ENCODE peak calls at places on chromosome 2, in seven cellular contexts. One of them, this sample, is unnamed.

GRCh38 chr2:188629890-188630483 is 338.3 kb downstream of the GULP1 start:
- DNase-seq in HFF-Myc: peak; percentile 62
- DNase-seq in dorsolateral prefrontal cortex: no peak
- DNase-seq in WTC11: no peak
- DNase-seq in lung: no peak
- DNase-seq in AG04449: no peak
- DNase-seq in heart left ventricle: no peak
- DNase-seq in this sample: no peak

GRCh38 chr2:105373344-105373781 is 25.5 kb downstream of the FHL2 start:
- DNase-seq in dorsolateral prefrontal cortex: no peak
- DNase-seq in WTC11: no peak
- DNase-seq in AG04449: no peak
- DNase-seq in lung: no peak
- DNase-seq in HFF-Myc: no peak
- DNase-seq in heart left ventricle: peak; percentile 70
- DNase-seq in this sample: no peak

GRCh38 chr2:152694161-152694661 is 23.1 kb downstream of the PRPF40A start:
- DNase-seq in lung: no peak
- DNase-seq in AG04449: no peak
- DNase-seq in HFF-Myc: no peak
- DNase-seq in dorsolateral prefrontal cortex: no peak
- DNase-seq in heart left ventricle: no peak
- DNase-seq in WTC11: no peak
- DNase-seq in this sample: no peak

GRCh38 chr2:170714156-170715061 is 728 bp upstream of the SP5 start:
- DNase-seq in WTC11: peak; percentile 31
- DNase-seq in lung: peak; percentile 59
- DNase-seq in AG04449: no peak
- DNase-seq in dorsolateral prefrontal cortex: no peak
- DNase-seq in heart left ventricle: peak; percentile 24
- DNase-seq in HFF-Myc: no peak
- DNase-seq in this sample: peak; percentile 30

GRCh38 chr2:175030380-175031271 is 25.4 kb upstream of the CHN1 start:
- DNase-seq in AG04449: peak; percentile 3
- DNase-seq in WTC11: peak; percentile 61
- DNase-seq in HFF-Myc: peak; percentile 24
- DNase-seq in heart left ventricle: peak; percentile 34
- DNase-seq in lung: no peak
- DNase-seq in dorsolateral prefrontal cortex: peak; percentile 45
- DNase-seq in this sample: peak; percentile 28

GRCh38 chr2:239376351-239376750 is 24.5 kb downstream of the HDAC4 start:
- DNase-seq in WTC11: no peak
- DNase-seq in dorsolateral prefrontal cortex: peak; percentile 24
- DNase-seq in AG04449: no peak
- DNase-seq in lung: no peak
- DNase-seq in HFF-Myc: no peak
- DNase-seq in heart left ventricle: no peak
- DNase-seq in this sample: peak; percentile 10

GRCh38 chr2:181891966-181892794 is 650 bp downstream of the ITPRID2 start:
- DNase-seq in dorsolateral prefrontal cortex: peak; percentile 59
- DNase-seq in HFF-Myc: no peak
- DNase-seq in WTC11: peak; percentile 56
- DNase-seq in heart left ventricle: peak; percentile 70
- DNase-seq in AG04449: no peak
- DNase-seq in lung: peak; percentile 77
- DNase-seq in this sample: peak; percentile 70

GRCh38 chr2:241441492-241441891 is 66.9 kb downstream of the STK25 start:
- DNase-seq in lung: no peak
- DNase-seq in WTC11: no peak
- DNase-seq in AG04449: no peak
- DNase-seq in HFF-Myc: no peak
- DNase-seq in dorsolateral prefrontal cortex: no peak
- DNase-seq in heart left ventricle: no peak
- DNase-seq in this sample: no peak

GRCh38 chr2:169734172-169734847 is 678 bp downstream of the KLHL23 start:
- DNase-seq in lung: no peak
- DNase-seq in WTC11: peak; percentile 55
- DNase-seq in AG04449: no peak
- DNase-seq in dorsolateral prefrontal cortex: no peak
- DNase-seq in HFF-Myc: no peak
- DNase-seq in heart left ventricle: no peak
- DNase-seq in this sample: peak; percentile 70

GRCh38 chr2:138155304-138155703 is 191.0 kb downstream of the HNMT start:
- DNase-seq in heart left ventricle: no peak
- DNase-seq in AG04449: no peak
- DNase-seq in lung: no peak
- DNase-seq in HFF-Myc: no peak
- DNase-seq in dorsolateral prefrontal cortex: no peak
- DNase-seq in WTC11: no peak
- DNase-seq in this sample: no peak

GRCh38 chr2:7057865-7058400 is 140.7 kb downstream of the RNF144A start:
- DNase-seq in AG04449: no peak
- DNase-seq in dorsolateral prefrontal cortex: no peak
- DNase-seq in lung: no peak
- DNase-seq in WTC11: no peak
- DNase-seq in heart left ventricle: no peak
- DNase-seq in HFF-Myc: no peak
- DNase-seq in this sample: no peak

GRCh38 chr2:171852489-171852888 is 41.6 kb downstream of the SLC25A12 start:
- DNase-seq in lung: no peak
- DNase-seq in AG04449: no peak
- DNase-seq in WTC11: no peak
- DNase-seq in dorsolateral prefrontal cortex: no peak
- DNase-seq in heart left ventricle: no peak
- DNase-seq in HFF-Myc: peak; percentile 26
- DNase-seq in this sample: no peak

GRCh38 chr2:215498411-215498810 is 62.5 kb upstream of the FN1 start:
- DNase-seq in heart left ventricle: no peak
- DNase-seq in HFF-Myc: no peak
- DNase-seq in AG04449: no peak
- DNase-seq in dorsolateral prefrontal cortex: peak; percentile 72
- DNase-seq in lung: no peak
- DNase-seq in WTC11: no peak
- DNase-seq in this sample: no peak

GRCh38 chr2:241808701-241809382 is at the start of gene NEU4:
- DNase-seq in AG04449: no peak
- DNase-seq in dorsolateral prefrontal cortex: peak; percentile 34
- DNase-seq in heart left ventricle: no peak
- DNase-seq in lung: no peak
- DNase-seq in WTC11: no peak
- DNase-seq in HFF-Myc: no peak
- DNase-seq in this sample: no peak

DNA sequence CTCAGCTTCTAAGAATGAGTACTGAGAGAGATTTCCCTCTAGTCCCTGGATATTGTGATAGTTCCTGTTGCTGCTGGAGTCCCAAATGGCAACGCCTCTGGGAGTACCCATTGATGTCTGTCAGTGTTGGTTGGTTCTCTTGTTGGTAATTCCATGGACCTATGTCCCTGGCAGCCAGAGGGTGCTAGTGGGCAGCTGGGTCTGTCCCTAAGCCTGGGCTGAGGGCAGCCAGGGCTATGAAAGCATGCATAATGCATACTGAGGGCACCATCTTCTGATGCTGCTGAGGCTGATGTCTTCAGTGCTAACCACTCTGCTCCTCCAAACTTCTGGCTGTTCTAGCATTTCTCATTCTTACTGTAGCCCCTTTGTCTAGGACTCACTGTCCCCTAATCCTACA is 35.9 kb downstream of the NABP1 start:
- DNase-seq in AG04449: no peak
- DNase-seq in lung: no peak
- DNase-seq in HFF-Myc: no peak
- DNase-seq in WTC11: peak; percentile 34
- DNase-seq in dorsolateral prefrontal cortex: no peak
- DNase-seq in heart left ventricle: no peak
- DNase-seq in this sample: no peak
- TF ChIP-seq CTCF in AG04449: no peak
- TF ChIP-seq CTCF in lung: no peak
- TF ChIP-seq CTCF in HFF-Myc: no peak
- TF ChIP-seq CTCF in WTC11: no peak
- TF ChIP-seq CTCF in dorsolateral prefrontal cortex: no peak
- TF ChIP-seq CTCF in heart left ventricle: no peak
- TF ChIP-seq CTCF in this sample: no peak

GRCh38 chr2:84652430-84652829 is 136.1 kb downstream of the DNAH6 start:
- DNase-seq in dorsolateral prefrontal cortex: no peak
- DNase-seq in WTC11: no peak
- DNase-seq in AG04449: no peak
- DNase-seq in heart left ventricle: no peak
- DNase-seq in HFF-Myc: no peak
- DNase-seq in lung: no peak
- DNase-seq in this sample: no peak

GRCh38 chr2:84654414-84654813 is 138.1 kb downstream of the DNAH6 start:
- DNase-seq in heart left ventricle: no peak
- DNase-seq in HFF-Myc: no peak
- DNase-seq in dorsolateral prefrontal cortex: no peak
- DNase-seq in lung: no peak
- DNase-seq in WTC11: no peak
- DNase-seq in AG04449: no peak
- DNase-seq in this sample: no peak

GRCh38 chr2:84649058-84649457 is 132.8 kb downstream of the DNAH6 start:
- DNase-seq in heart left ventricle: no peak
- DNase-seq in dorsolateral prefrontal cortex: no peak
- DNase-seq in AG04449: no peak
- DNase-seq in HFF-Myc: no peak
- DNase-seq in WTC11: no peak
- DNase-seq in lung: no peak
- DNase-seq in this sample: no peak

GRCh38 chr2:84649487-84650142 is 133.3 kb downstream of the DNAH6 start:
- DNase-seq in HFF-Myc: no peak
- DNase-seq in heart left ventricle: no peak
- DNase-seq in AG04449: no peak
- DNase-seq in WTC11: no peak
- DNase-seq in lung: no peak
- DNase-seq in dorsolateral prefrontal cortex: no peak
- DNase-seq in this sample: no peak

DNA sequence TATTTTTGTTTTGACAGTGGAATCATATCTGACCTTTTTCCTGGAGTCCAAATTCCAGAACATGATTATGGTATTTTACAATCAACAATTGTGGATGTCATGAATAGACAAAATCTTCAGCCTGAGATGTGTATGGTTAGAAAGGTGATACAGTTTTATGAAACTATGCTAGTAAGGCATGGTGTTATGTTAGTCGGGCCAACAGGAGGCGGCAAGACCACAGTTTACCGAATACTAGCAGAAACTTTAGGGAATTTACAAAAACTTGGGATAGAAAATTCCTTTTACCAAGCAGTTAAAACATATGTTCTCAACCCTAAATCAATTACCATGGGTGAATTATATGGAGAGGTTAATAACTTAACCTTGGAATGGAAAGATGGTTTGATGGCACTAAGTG is 137.0 kb downstream of the DNAH6 start:
- DNase-seq in HFF-Myc: no peak
- DNase-seq in heart left ventricle: no peak
- DNase-seq in dorsolateral prefrontal cortex: no peak
- DNase-seq in WTC11: no peak
- DNase-seq in AG04449: no peak
- DNase-seq in lung: no peak
- DNase-seq in this sample: no peak
- TF ChIP-seq CTCF in HFF-Myc: peak; percentile 9
- TF ChIP-seq CTCF in heart left ventricle: no peak
- TF ChIP-seq CTCF in dorsolateral prefrontal cortex: no peak
- TF ChIP-seq CTCF in WTC11: no peak
- TF ChIP-seq CTCF in AG04449: no peak
- TF ChIP-seq CTCF in lung: no peak
- TF ChIP-seq CTCF in this sample: no peak

DNA sequence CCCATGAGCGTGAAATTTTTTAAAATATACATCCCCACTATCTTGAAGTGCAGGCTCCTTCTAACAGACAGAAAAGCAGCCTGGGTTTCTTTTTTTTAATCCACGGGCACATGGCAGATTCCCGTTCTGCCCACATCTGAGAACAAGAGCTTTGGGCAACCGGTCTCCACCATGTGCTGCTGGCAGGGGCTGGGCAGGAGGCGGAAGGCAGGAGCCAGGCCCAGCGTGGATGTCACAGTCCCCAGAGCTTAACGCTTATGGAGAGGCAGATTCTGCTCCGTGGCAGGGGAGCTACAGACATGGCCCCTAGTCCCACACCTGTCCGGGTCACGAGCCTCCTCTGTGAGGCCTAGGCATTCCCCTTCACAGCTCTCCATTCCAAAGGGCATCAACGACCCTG is 503.0 kb upstream of the MYT1L start:
- DNase-seq in WTC11: no peak
- DNase-seq in lung: no peak
- DNase-seq in HFF-Myc: no peak
- DNase-seq in dorsolateral prefrontal cortex: peak; percentile 61
- DNase-seq in AG04449: no peak
- DNase-seq in heart left ventricle: no peak
- DNase-seq in this sample: no peak
- TF ChIP-seq CTCF in WTC11: no peak
- TF ChIP-seq CTCF in lung: no peak
- TF ChIP-seq CTCF in HFF-Myc: no peak
- TF ChIP-seq CTCF in dorsolateral prefrontal cortex: no peak
- TF ChIP-seq CTCF in AG04449: no peak
- TF ChIP-seq CTCF in heart left ventricle: no peak
- TF ChIP-seq CTCF in this sample: no peak

DNA sequence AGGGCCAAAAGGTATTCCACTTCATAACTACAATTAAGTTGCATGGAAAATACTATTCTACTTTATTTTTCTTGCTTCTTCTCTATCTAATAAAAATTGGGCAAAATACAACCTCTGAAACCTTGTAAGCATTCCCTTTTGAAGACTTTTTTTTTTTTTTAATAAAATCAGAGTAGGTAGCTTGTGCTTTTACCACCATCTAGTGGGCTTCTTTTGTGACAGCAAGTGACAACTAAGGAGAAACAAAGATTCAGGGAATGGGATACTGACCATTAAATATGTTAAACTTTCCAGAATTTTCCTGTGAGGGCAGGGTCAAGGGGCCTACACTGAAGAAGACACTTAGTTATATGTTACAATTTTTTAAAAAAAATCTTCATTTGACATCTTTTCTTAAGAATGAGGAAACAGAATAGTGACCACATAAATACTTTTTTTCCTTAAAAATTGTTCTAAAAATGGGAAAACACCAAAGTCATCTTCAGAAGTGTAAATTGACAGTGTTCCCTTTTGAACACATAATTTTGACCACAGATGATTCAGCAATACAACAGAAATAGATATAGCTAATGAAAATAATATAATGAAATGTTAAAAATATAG is 1183.2 kb upstream of the ACVR2A start:
- DNase-seq in HFF-Myc: peak; percentile 16
- DNase-seq in heart left ventricle: no peak
- DNase-seq in WTC11: no peak
- DNase-seq in lung: no peak
- DNase-seq in dorsolateral prefrontal cortex: no peak
- DNase-seq in AG04449: no peak
- DNase-seq in this sample: no peak
- TF ChIP-seq CTCF in HFF-Myc: peak; percentile 47
- TF ChIP-seq CTCF in heart left ventricle: peak; percentile 59
- TF ChIP-seq CTCF in WTC11: peak; percentile 26
- TF ChIP-seq CTCF in lung: no peak
- TF ChIP-seq CTCF in dorsolateral prefrontal cortex: peak; percentile 54
- TF ChIP-seq CTCF in AG04449: peak; percentile 23
- TF ChIP-seq CTCF in this sample: peak; percentile 50